ENCODE peak calls at places on chromosomes 5 and 9, in seven cellular contexts. J, C, T, S, V, I and N are unnamed samples.

GRCh38 chr9:3459076-3459475 is 66.7 kb downstream of the RFX3 start:
- DNase-seq in J (no peak), C (no peak), T (no peak), S (no peak), V (no peak), I (no peak), N (no peak)

GRCh38 chr9:14547245-14548060 is 145.8 kb downstream of the ZDHHC21 start:
- DNase-seq in J (no peak), C (no peak), T (no peak), S (no peak), V (no peak), I (no peak), N (no peak)

GRCh38 chr5:137296213-137296702 is 202.9 kb downstream of the SPOCK1 start:
- DNase-seq in J (peak), C (no peak), T (no peak), S (no peak), V (no peak), I (no peak), N (peak)

GRCh38 chr9:136275655-136276429 is 28.1 kb downstream of the CCDC187 start:
- DNase-seq in J (no peak), C (no peak), T (no peak), S (no peak), V (no peak), I (no peak), N (no peak)

GRCh38 chr5:6489786-6490185 is 41.1 kb downstream of the UBE2QL1 start:
- DNase-seq in J (no peak), C (no peak), T (no peak), S (no peak), V (no peak), I (no peak), N (peak)

GRCh38 chr9:135887585-135888050 is 19.7 kb downstream of the CAMSAP1 start:
- DNase-seq in J (no peak), C (peak), T (peak), S (peak), V (no peak), I (no peak), N (no peak)

GRCh38 chr9:134283111-134283515 is 43.1 kb upstream of the RXRA start:
- DNase-seq in J (no peak), C (no peak), T (no peak), S (no peak), V (peak), I (peak), N (peak)

GRCh38 chr9:131627846-131628820 is 82.8 kb downstream of the PRRT1B start:
- DNase-seq in J (no peak), C (peak), T (peak), S (peak), V (no peak), I (no peak), N (no peak)

GRCh38 chr5:98713027-98713426 is 60.4 kb upstream of the RGMB start:
- DNase-seq in J (no peak), C (no peak), T (no peak), S (no peak), V (no peak), I (no peak), N (no peak)

GRCh38 chr5:133111299-133111698 is 59.5 kb downstream of the HSPA4 start:
- DNase-seq in J (peak), C (peak), T (peak), S (peak), V (peak), I (peak), N (peak)

GRCh38 chr9:128420651-128421473 is at the start of gene CERCAM:
- DNase-seq in J (peak), C (peak), T (no peak), S (peak), V (peak), I (peak), N (peak)

GRCh38 chr5:145872486-145872885 is 328 bp downstream of the GRXCR2 start:
- DNase-seq in J (no peak), C (no peak), T (no peak), S (no peak), V (no peak), I (peak), N (no peak)

GRCh38 chr9:71662086-71662485 is 106.2 kb downstream of the CEMIP2 start:
- DNase-seq in J (no peak), C (no peak), T (no peak), S (no peak), V (no peak), I (no peak), N (no peak)

GRCh38 chr9:33161011-33161588 is 6.0 kb downstream of the B4GALT1 start:
- DNase-seq in J (no peak), C (peak), T (no peak), S (peak), V (no peak), I (peak), N (no peak)

GRCh38 chr5:135993894-135994514 is 34.8 kb upstream of the TGFBI start:
- DNase-seq in J (no peak), C (no peak), T (no peak), S (no peak), V (no peak), I (no peak), N (no peak)

GRCh38 chr5:56026863-56027300 is 32.1 kb upstream of the IL6ST start:
- DNase-seq in J (no peak), C (no peak), T (no peak), S (no peak), V (no peak), I (no peak), N (no peak)

GRCh38 chr9:76365028-76365427 is 29.2 kb downstream of the RFK start:
- DNase-seq in J (no peak), C (no peak), T (no peak), S (no peak), V (no peak), I (no peak), N (peak)